ENCODE peak calls at places on chromosomes 4 and X, in seven cellular contexts. A is HL-60, W is GM23338, Q is HCT116, Y is SK-N-SH, I is K562, G is GM12878. X is an unnamed sample. For H3K27me3, the result is how much of the 10 kb centered on the place peaks cover.

GRCh38 chr4:158930573-158930972 is 161.7 kb downstream of the FNIP2 start:
- DNase-seq in A (no peak), W (no peak), Q (no peak), Y (no peak), I (peak), G (no peak), X (no peak)

GRCh38 chrX:10395179-10395578 is 225.2 kb downstream of the MID1 start:
- DNase-seq in A (no peak), W (no peak), Q (no peak), Y (no peak), I (no peak), G (no peak), X (no peak)

GRCh38 chrX:55056820-55057690 is 17.8 kb upstream of the PAGE2B start:
- DNase-seq in A (no peak), W (no peak), Q (no peak), Y (no peak), I (peak), G (no peak), X (no peak)

GRCh38 chr4:164935363-164935762 is 42.1 kb downstream of the TRIM61 start:
- DNase-seq in A (no peak), W (peak), Q (peak), Y (peak), I (peak), G (peak), X (no peak)

GRCh38 chr4:77959566-77960338 is 97.1 kb downstream of the MRPL1 start:
- DNase-seq in A (peak), W (peak), Q (peak), Y (peak), I (peak), G (peak), X (peak)

GRCh38 chr4:3287271-3287971 is 5.4 kb upstream of the RGS12 start:
- DNase-seq in A (no peak), W (no peak), Q (no peak), Y (no peak), I (no peak), G (no peak), X (no peak)

GRCh38 chr4:3719191-3719590 is 47.0 kb upstream of the ADRA2C start:
- DNase-seq in A (no peak), W (no peak), Q (no peak), Y (no peak), I (no peak), G (no peak), X (no peak)

GRCh38 chr4:146585761-146586333 is 52.8 kb upstream of the POU4F2 start:
- DNase-seq in A (no peak), W (peak), Q (no peak), Y (no peak), I (no peak), G (no peak), X (no peak)

GRCh38 chrX:139559383-139560042 is 29.0 kb downstream of the F9 start:
- DNase-seq in A (no peak), W (peak), Q (peak), Y (peak), I (peak), G (peak), X (peak)

GRCh38 chr4:70996014-70996353 is 2.5 kb downstream of the DCK start:
- DNase-seq in A (no peak), W (no peak), Q (no peak), Y (no peak), I (no peak), G (no peak), X (no peak)

GRCh38 chr4:83552085-83552484 is 16.2 kb downstream of the GPAT3 start:
- DNase-seq in A (no peak), W (no peak), Q (no peak), Y (no peak), I (no peak), G (no peak), X (no peak)

GRCh38 chrX:12352922-12353321 is 214.6 kb downstream of the FRMPD4 start:
- DNase-seq in A (no peak), W (peak), Q (no peak), Y (no peak), I (no peak), G (no peak), X (no peak)

GRCh38 chrX:12344954-12345353 is 206.7 kb downstream of the FRMPD4 start:
- DNase-seq in A (no peak), W (no peak), Q (no peak), Y (no peak), I (no peak), G (no peak), X (no peak)

DNA sequence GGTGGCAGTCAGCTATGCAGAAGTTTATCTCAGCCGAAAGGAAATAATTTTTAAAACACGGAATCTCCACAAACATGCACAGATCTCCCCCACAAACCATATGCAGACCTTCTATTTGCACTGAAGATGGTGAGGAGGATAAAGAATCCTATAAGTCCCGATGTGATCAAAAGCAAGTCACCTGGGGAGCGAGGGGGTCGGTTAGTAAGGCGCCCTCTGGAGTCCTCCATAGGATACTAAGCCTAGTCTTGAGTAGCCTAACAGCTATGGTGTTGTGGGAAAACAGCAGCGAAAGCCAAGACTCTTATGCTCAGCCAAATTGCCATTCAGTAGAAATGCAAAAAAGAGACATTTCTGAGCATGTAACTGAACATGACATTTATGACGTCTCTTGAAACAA is 210.9 kb downstream of the FRMPD4 start:
- DNase-seq in A (no peak), W (peak), Q (no peak), Y (no peak), I (peak), G (no peak), X (no peak)
- H3K27me3 ChIP-seq in A (under half), W (under half), Q (under half), Y (under half), I (under half), G (under half), X (under half)

GRCh38 chrX:1741828-1742394 is 127.1 kb downstream of the ASMT start:
- DNase-seq in A (no peak), W (no peak), Q (no peak), Y (no peak), I (no peak), G (no peak), X (no peak)
- TF ChIP-seq REST in A (no peak), W (no peak), Q (no peak), Y (no peak), I (no peak), G (no peak), X (no peak)

DNA sequence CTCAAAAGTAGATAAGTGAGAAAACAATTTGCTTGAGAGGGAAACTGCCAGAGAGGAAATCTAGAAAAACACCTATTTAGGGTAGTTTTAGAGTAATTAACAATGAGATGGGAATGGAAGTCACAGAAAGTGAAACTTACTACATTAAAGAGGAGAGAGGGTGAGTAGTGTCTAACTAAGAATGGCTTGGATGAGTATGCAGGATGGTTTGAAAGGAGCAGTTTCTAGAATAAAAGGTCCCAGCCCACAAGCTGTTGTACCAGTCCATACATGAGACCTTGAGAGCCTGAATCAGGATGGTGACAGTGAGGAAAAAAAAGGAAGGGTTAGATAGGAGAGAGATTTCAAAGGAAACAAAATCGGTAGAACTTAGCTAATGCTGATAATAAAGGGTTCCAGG is 1.3 kb downstream of the GAR1 start:
- DNase-seq in A (no peak), W (no peak), Q (no peak), Y (no peak), I (no peak), G (no peak), X (no peak)
- H3K4me3 ChIP-seq in A (peak), W (peak), Q (peak), Y (peak), I (peak), G (peak), X (peak)

GRCh38 chr4:104870495-104871228 is 276.0 kb upstream of the TET2 start:
- DNase-seq in A (no peak), W (no peak), Q (no peak), Y (no peak), I (no peak), G (peak), X (no peak)

GRCh38 chr4:104868533-104868932 is 278.1 kb upstream of the TET2 start:
- DNase-seq in A (no peak), W (no peak), Q (no peak), Y (no peak), I (no peak), G (no peak), X (no peak)

GRCh38 chr4:104868942-104869341 is 277.7 kb upstream of the TET2 start:
- DNase-seq in A (no peak), W (no peak), Q (no peak), Y (no peak), I (no peak), G (peak), X (no peak)

GRCh38 chr4:104866809-104867208 is 279.9 kb upstream of the TET2 start:
- DNase-seq in A (no peak), W (no peak), Q (no peak), Y (no peak), I (no peak), G (no peak), X (no peak)
- H3K27me3 ChIP-seq in A (under half), W (under half), Q (under half), Y (under half), I (under half), G (under half), X (under half)

GRCh38 chr4:55397024-55397520 is 1.3 kb downstream of the TMEM165 start:
- DNase-seq in A (no peak), W (no peak), Q (no peak), Y (peak), I (peak), G (no peak), X (no peak)
- TF ChIP-seq REST in A (no peak), W (no peak), Q (no peak), Y (no peak), I (no peak), G (no peak), X (no peak)

DNA sequence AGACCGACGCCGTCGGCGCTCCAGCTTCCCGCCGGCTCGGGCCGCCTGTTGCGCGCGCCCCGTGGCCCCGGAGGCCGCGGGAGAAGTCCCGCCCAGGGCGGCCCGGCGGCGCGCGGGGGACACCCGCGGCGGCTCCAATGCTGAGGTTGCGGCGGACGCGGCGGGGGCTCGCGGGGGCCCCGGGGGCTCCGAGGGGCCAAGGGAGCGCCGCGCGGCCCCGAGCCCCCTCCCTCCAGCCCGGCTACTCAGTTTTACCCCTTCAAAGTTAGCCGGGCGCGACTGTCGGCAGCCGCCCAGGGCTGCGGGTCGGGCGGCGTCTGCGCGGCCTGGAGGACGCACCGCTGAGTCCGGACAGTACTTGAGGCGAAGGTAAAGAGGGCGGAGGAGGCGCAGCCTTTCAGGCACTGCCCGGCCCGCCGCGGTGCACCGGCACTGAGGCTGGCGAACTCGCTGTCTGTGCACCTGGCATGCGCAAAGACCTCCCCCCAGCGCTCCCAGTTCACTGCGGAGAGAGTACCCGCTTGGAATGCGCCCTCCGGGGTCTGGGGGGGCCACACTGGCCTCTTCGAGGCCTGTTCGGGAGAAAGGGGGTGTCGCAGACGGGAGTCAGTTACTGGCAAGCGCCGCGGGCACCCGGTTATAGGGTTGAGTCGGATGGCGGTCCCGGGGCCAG is 1.3 kb downstream of the PCDH19 start:
- DNase-seq in A (no peak), W (peak), Q (no peak), Y (peak), I (no peak), G (no peak), X (no peak)
- H3K4me3 ChIP-seq in A (no peak), W (peak), Q (no peak), Y (no peak), I (no peak), G (no peak), X (no peak)

GRCh38 chr4:1866095-1866755 is 5.0 kb upstream of the NSD2 start:
- DNase-seq in A (no peak), W (no peak), Q (no peak), Y (no peak), I (no peak), G (no peak), X (no peak)
- H3K27me3 ChIP-seq in A (under half), W (half or more), Q (under half), Y (under half), I (under half), G (under half), X (under half)

GRCh38 chr4:104615496-104615895 is 120.8 kb upstream of the CXXC4 start:
- DNase-seq in A (no peak), W (no peak), Q (no peak), Y (no peak), I (no peak), G (no peak), X (no peak)

GRCh38 chr4:104615926-104616325 is 121.2 kb upstream of the CXXC4 start:
- DNase-seq in A (no peak), W (no peak), Q (no peak), Y (no peak), I (no peak), G (no peak), X (no peak)

GRCh38 chr4:104616401-104616820 is 121.7 kb upstream of the CXXC4 start:
- DNase-seq in A (no peak), W (peak), Q (no peak), Y (no peak), I (no peak), G (no peak), X (no peak)
- TF ChIP-seq REST in A (no peak), W (no peak), Q (no peak), Y (no peak), I (no peak), G (no peak), X (no peak)

GRCh38 chr4:54254915-54255246 is 25.8 kb downstream of the PDGFRA start:
- DNase-seq in A (no peak), W (no peak), Q (no peak), Y (no peak), I (no peak), G (no peak), X (no peak)
- H3K4me3 ChIP-seq in A (no peak), W (no peak), Q (no peak), Y (no peak), I (no peak), G (no peak), X (no peak)

X was measured in Panc1.